ENCODE peak calls at places on chromosome 17, in ten cellular contexts. C is omental fat pad, I is kidney, R is NCI-H1105, K is sciatic nerve, M is GM13976, G is G401, L is Calu3, Q is KG1, D is stromal cell of bone marrow. V is an unnamed sample.

GRCh38 chr17:36066365-36066945 is 2.4 kb downstream of the CCL18 start:
- DNase-seq in C (no peak), I (no peak), R (no peak), K (no peak), M (no peak), G (no peak), L (no peak), Q (no peak), D (no peak), V (no peak)

GRCh38 chr17:61185385-61185784 is 214.3 kb upstream of the TBX2 start:
- DNase-seq in C (no peak), I (no peak), R (no peak), K (no peak), M (no peak), G (no peak), L (no peak), Q (no peak), D (no peak), V (no peak)

GRCh38 chr17:67836205-67836987 is 11.1 kb downstream of the BPTF start:
- DNase-seq in C (no peak), I (no peak), R (no peak), K (no peak), M (no peak), G (no peak), L (no peak), Q (no peak), D (no peak), V (no peak)

GRCh38 chr17:39929657-39930407 is 2.3 kb downstream of the LRRC3C start:
- DNase-seq in C (no peak), I (no peak), R (no peak), K (no peak), M (no peak), G (no peak), L (peak), Q (no peak), D (no peak), V (no peak)

GRCh38 chr17:35087731-35088646 is 24.5 kb upstream of the RFFL start:
- DNase-seq in C (no peak), I (peak), R (no peak), K (peak), M (no peak), G (peak), L (peak), Q (peak), D (peak), V (peak)

GRCh38 chr17:73335591-73336503 is 24.0 kb upstream of the CDC42EP4 start:
- DNase-seq in C (no peak), I (no peak), R (no peak), K (peak), M (no peak), G (no peak), L (no peak), Q (no peak), D (no peak), V (no peak)

GRCh38 chr17:67200727-67201301 is 44.2 kb downstream of the HELZ start:
- DNase-seq in C (no peak), I (no peak), R (no peak), K (no peak), M (no peak), G (no peak), L (no peak), Q (no peak), D (no peak), V (no peak)

GRCh38 chr17:34025179-34025551 is 229.9 kb upstream of the CCL2 start:
- DNase-seq in C (no peak), I (no peak), R (no peak), K (no peak), M (no peak), G (no peak), L (no peak), Q (no peak), D (no peak), V (no peak)

GRCh38 chr17:77734371-77735050 is 224.0 kb upstream of the TNRC6C start:
- DNase-seq in C (peak), I (peak), R (peak), K (peak), M (no peak), G (peak), L (peak), Q (no peak), D (no peak), V (peak)

GRCh38 chr17:78051186-78051972 is 77.2 kb downstream of the TMC6 start:
- DNase-seq in C (no peak), I (no peak), R (no peak), K (no peak), M (no peak), G (no peak), L (no peak), Q (no peak), D (no peak), V (no peak)

GRCh38 chr17:79669861-79670260 is 59.0 kb upstream of the RBFOX3 start:
- DNase-seq in C (no peak), I (no peak), R (no peak), K (no peak), M (no peak), G (no peak), L (no peak), Q (no peak), D (no peak), V (no peak)

GRCh38 chr17:80253631-80254395 is 6.8 kb upstream of the RNF213 start:
- DNase-seq in C (no peak), I (no peak), R (no peak), K (no peak), M (no peak), G (no peak), L (no peak), Q (no peak), D (no peak), V (no peak)

GRCh38 chr17:68771867-68772515 is 170.8 kb upstream of the FAM20A start:
- DNase-seq in C (no peak), I (no peak), R (no peak), K (no peak), M (peak), G (peak), L (peak), Q (peak), D (peak), V (no peak)

GRCh38 chr17:80260791-80261158 is at the start of gene RNF213:
- DNase-seq in C (no peak), I (peak), R (peak), K (peak), M (peak), G (no peak), L (peak), Q (no peak), D (no peak), V (no peak)

GRCh38 chr17:83160443-83161297 is 81.3 kb downstream of the METRNL start:
- DNase-seq in C (peak), I (no peak), R (no peak), K (peak), M (no peak), G (no peak), L (no peak), Q (no peak), D (no peak), V (peak)

GRCh38 chr17:77889135-77889505 is 69.4 kb upstream of the TNRC6C start:
- DNase-seq in C (no peak), I (peak), R (no peak), K (no peak), M (no peak), G (no peak), L (no peak), Q (no peak), D (no peak), V (no peak)

GRCh38 chr17:38461683-38462082 is 33.4 kb downstream of the ARHGAP23 start:
- DNase-seq in C (no peak), I (no peak), R (no peak), K (no peak), M (peak), G (no peak), L (no peak), Q (no peak), D (no peak), V (no peak)

GRCh38 chr17:39134878-39135277 is 16.6 kb downstream of the PLXDC1 start:
- DNase-seq in C (no peak), I (no peak), R (no peak), K (no peak), M (no peak), G (no peak), L (no peak), Q (no peak), D (peak), V (no peak)

GRCh38 chr17:35679007-35679682 is 52.3 kb upstream of the RASL10B start:
- DNase-seq in C (no peak), I (no peak), R (no peak), K (no peak), M (no peak), G (no peak), L (no peak), Q (no peak), D (no peak), V (no peak)

GRCh38 chr17:66438101-66438500 is 135.7 kb downstream of the PRKCA start:
- DNase-seq in C (no peak), I (no peak), R (no peak), K (no peak), M (no peak), G (no peak), L (no peak), Q (no peak), D (no peak), V (no peak)

GRCh38 chr17:12744298-12744697 is 45.0 kb upstream of the ARHGAP44 start:
- DNase-seq in C (no peak), I (no peak), R (no peak), K (no peak), M (no peak), G (no peak), L (peak), Q (no peak), D (no peak), V (no peak)

GRCh38 chr17:66675991-66676371 is 158.9 kb upstream of the CACNG5 start:
- DNase-seq in C (no peak), I (no peak), R (no peak), K (no peak), M (no peak), G (no peak), L (peak), Q (no peak), D (no peak), V (peak)

GRCh38 chr17:30235386-30236296 is at the start of gene SLC6A4:
- DNase-seq in C (no peak), I (no peak), R (no peak), K (no peak), M (peak), G (no peak), L (peak), Q (no peak), D (no peak), V (peak)

GRCh38 chr17:77403854-77404253 is 263.1 kb downstream of the SEC14L1 start:
- DNase-seq in C (no peak), I (no peak), R (no peak), K (no peak), M (no peak), G (peak), L (no peak), Q (no peak), D (no peak), V (no peak)